ENCODE peak calls at places on chromosomes 5 and 9, in ten cellular contexts. K, N, O, E, A, W, U, P, C and F are unnamed samples.

GRCh38 chr5:124936626-124936933 is 190.1 kb upstream of the ZNF608 start:
- DNase-seq in C (no peak), O (no peak), K (no peak), U (no peak), P (no peak), E (no peak), A (no peak), W (no peak), N (no peak), F (no peak)

GRCh38 chr5:81513982-81514381 is 120.0 kb upstream of the ACOT12 start:
- DNase-seq in O (peak), U (peak), P (no peak), W (no peak), E (no peak), A (no peak), C (peak), K (no peak), N (no peak), F (no peak)

GRCh38 chr9:81536242-81537025 is 152.9 kb downstream of the TLE1 start:
- DNase-seq in C (no peak), W (no peak), P (no peak), K (no peak), U (no peak), E (no peak), O (no peak), A (no peak), N (no peak), F (no peak)

GRCh38 chr5:28903643-28904042 is 1865.3 kb upstream of the CDH9 start:
- DNase-seq in O (no peak), P (no peak), A (peak), U (no peak), K (no peak), W (no peak), N (no peak), E (no peak), C (no peak), F (no peak)

GRCh38 chr9:27865031-27865438 is 291.8 kb upstream of the C9orf72 start:
- DNase-seq in K (no peak), A (peak), N (no peak), P (no peak), C (peak), W (peak), U (no peak), O (no peak), E (peak), F (no peak)

GRCh38 chr5:10691826-10692785 is 68.9 kb downstream of the DAP start:
- DNase-seq in C (no peak), E (no peak), K (no peak), W (no peak), P (no peak), A (no peak), U (no peak), O (peak), N (no peak), F (no peak)

GRCh38 chr9:13061390-13061789 is 218.1 kb downstream of the MPDZ start:
- DNase-seq in P (no peak), O (no peak), W (no peak), U (no peak), C (no peak), A (no peak), N (no peak), K (no peak), E (no peak), F (no peak)

GRCh38 chr5:152378730-152379129 is 26.3 kb downstream of the NMUR2 start:
- DNase-seq in K (no peak), P (no peak), W (peak), E (no peak), O (no peak), N (no peak), A (no peak), U (peak), C (peak), F (no peak)

GRCh38 chr5:145975361-145976066 is 39.1 kb downstream of the SH3RF2 start:
- DNase-seq in K (no peak), E (no peak), P (no peak), A (no peak), W (peak), O (peak), U (peak), N (no peak), C (peak), F (peak)

GRCh38 chr9:132197315-132197714 is 35.5 kb downstream of the NTNG2 start:
- DNase-seq in N (no peak), A (no peak), C (no peak), E (no peak), W (no peak), P (no peak), K (no peak), O (no peak), U (no peak), F (no peak)

GRCh38 chr9:111068816-111069215 is 30.5 kb upstream of the LPAR1 start:
- DNase-seq in K (no peak), E (no peak), N (no peak), P (no peak), C (no peak), O (peak), W (no peak), A (no peak), U (no peak), F (no peak)

GRCh38 chr5:97181856-97182545 is 1.0 kb downstream of the RIOK2 start:
- DNase-seq in U (peak), O (peak), K (no peak), E (no peak), W (no peak), C (peak), N (no peak), A (no peak), P (no peak), F (no peak)

GRCh38 chr9:120942186-120943001 is 15.8 kb upstream of the TRAF1 start:
- DNase-seq in W (no peak), K (no peak), P (no peak), C (no peak), N (no peak), E (no peak), O (no peak), A (no peak), U (no peak), F (no peak)